ENCODE peak calls at places on chromosomes 3 and 15, in ten cellular contexts. A is MM.1S; D is SW480; Y is right atrium auricular region; L is activated CD8-positive, alpha-beta T cell treated with anti-CD3 and anti-CD28 coated beads, Interleukin-2, amount 10 ng/mL, durations not matched to agents 7 days and 5 days; W is activated T-cell treated with anti-CD3 and anti-CD28 coated beads, Interleukin-2, amount 50 U/mL, for 72 hours; T is progenitor cell of endocrine pancreas; B is left ventricle myocardium inferior; G is posterior cingulate gyrus; Q is activated naive CD4-positive, alpha-beta T cell. F is an unnamed sample.

GRCh38 chr15:80070840-80071239 is 11.4 kb downstream of the ZFAND6 start:
- DNase-seq in A (no peak), D (no peak), Y (no peak), L (no peak), W (no peak), T (no peak), B (no peak), G (no peak), Q (no peak), F (no peak)

GRCh38 chr3:72068621-72069020 is 283.7 kb upstream of the PROK2 start:
- DNase-seq in A (no peak), D (no peak), Y (no peak), L (no peak), W (no peak), T (no peak), B (no peak), G (no peak), Q (no peak), F (no peak)

GRCh38 chr15:82128401-82129143 is 82.8 kb upstream of the MEX3B start:
- DNase-seq in A (no peak), D (no peak), Y (no peak), L (no peak), W (no peak), T (no peak), B (no peak), G (no peak), Q (no peak), F (no peak)

GRCh38 chr15:56243774-56244236 is at the start of gene RFX7:
- DNase-seq in A (peak; percentile 86), D (peak; percentile 54), Y (peak; percentile 62), L (peak; percentile 75), W (peak; percentile 89), T (peak; percentile 84), B (peak; percentile 77), G (peak; percentile 81), Q (peak; percentile 71), F (peak; percentile 78)

GRCh38 chr3:108132727-108133373 is 42.0 kb upstream of the CD47 start:
- DNase-seq in A (no peak), D (no peak), Y (no peak), L (no peak), W (no peak), T (no peak), B (no peak), G (no peak), Q (no peak), F (no peak)

GRCh38 chr3:188061133-188061532 is 92.8 kb upstream of the LPP start:
- DNase-seq in A (peak; percentile 28), D (peak; percentile 70), Y (no peak), L (peak; percentile 79), W (peak; percentile 64), T (no peak), B (no peak), G (no peak), Q (no peak), F (peak; percentile 42)

GRCh38 chr3:42114130-42114529 is 23.0 kb downstream of the TRAK1 start:
- DNase-seq in A (no peak), D (no peak), Y (no peak), L (no peak), W (no peak), T (no peak), B (no peak), G (no peak), Q (no peak), F (no peak)

GRCh38 chr3:137761099-137761562 is 3.0 kb upstream of the SOX14 start:
- DNase-seq in A (no peak), D (no peak), Y (no peak), L (no peak), W (no peak), T (no peak), B (no peak), G (no peak), Q (no peak), F (no peak)

GRCh38 chr15:82040862-82041261 is 5.0 kb downstream of the MEX3B start:
- DNase-seq in A (peak; percentile 69), D (peak; percentile 70), Y (no peak), L (no peak), W (no peak), T (no peak), B (no peak), G (no peak), Q (no peak), F (no peak)

GRCh38 chr3:127542441-127542952 is 48.0 kb downstream of the TPRA1 start:
- DNase-seq in A (no peak), D (peak; percentile 15), Y (no peak), L (no peak), W (no peak), T (no peak), B (no peak), G (no peak), Q (no peak), F (no peak)

GRCh38 chr3:122926322-122926721 is 101.2 kb downstream of the SEMA5B start:
- DNase-seq in A (no peak), D (no peak), Y (no peak), L (no peak), W (no peak), T (no peak), B (no peak), G (no peak), Q (no peak), F (no peak)

GRCh38 chr3:64358176-64358575 is 132.9 kb upstream of the PRICKLE2 start:
- DNase-seq in A (no peak), D (no peak), Y (no peak), L (no peak), W (no peak), T (no peak), B (no peak), G (no peak), Q (no peak), F (no peak)

GRCh38 chr3:120450261-120450913 is 405 bp downstream of the FSTL1 start:
- DNase-seq in A (no peak), D (peak; percentile 4), Y (no peak), L (peak; percentile 20), W (peak; percentile 5), T (no peak), B (peak; percentile 41), G (peak; percentile 19), Q (no peak), F (no peak)

GRCh38 chr3:129623447-129624118 is 17.1 kb upstream of the PLXND1 start:
- DNase-seq in A (no peak), D (no peak), Y (no peak), L (no peak), W (no peak), T (no peak), B (peak; percentile 79), G (no peak), Q (no peak), F (no peak)

GRCh38 chr3:192915306-192915705 is 2.4 kb downstream of the MB21D2 start:
- DNase-seq in A (peak; percentile 41), D (peak; percentile 68), Y (no peak), L (no peak), W (no peak), T (no peak), B (no peak), G (peak; percentile 27), Q (no peak), F (no peak)

GRCh38 chr15:100922192-100923040 is 3.3 kb downstream of the LRRK1 start:
- DNase-seq in A (peak; percentile 63), D (no peak), Y (no peak), L (no peak), W (no peak), T (no peak), B (no peak), G (no peak), Q (no peak), F (no peak)

GRCh38 chr15:56913241-56913640 is 5.2 kb upstream of the TCF12 start:
- DNase-seq in A (no peak), D (no peak), Y (no peak), L (no peak), W (no peak), T (no peak), B (no peak), G (no peak), Q (no peak), F (no peak)

GRCh38 chr15:100572362-100572983 is 29.5 kb downstream of the LINS1 start:
- DNase-seq in A (peak; percentile 14), D (peak; percentile 28), Y (no peak), L (no peak), W (no peak), T (no peak), B (no peak), G (no peak), Q (no peak), F (no peak)

GRCh38 chr15:29097971-29098370 is 171.7 kb downstream of the NSMCE3 start:
- DNase-seq in A (no peak), D (no peak), Y (no peak), L (no peak), W (no peak), T (no peak), B (no peak), G (no peak), Q (no peak), F (no peak)

GRCh38 chr3:52502001-52502400 is 6.9 kb downstream of the STAB1 start:
- DNase-seq in A (no peak), D (no peak), Y (no peak), L (no peak), W (no peak), T (no peak), B (no peak), G (no peak), Q (no peak), F (no peak)

GRCh38 chr3:171157286-171157685 is 130.8 kb upstream of the SLC2A2 start:
- DNase-seq in A (no peak), D (peak; percentile 73), Y (no peak), L (no peak), W (no peak), T (peak; percentile 17), B (peak; percentile 31), G (peak; percentile 74), Q (no peak), F (no peak)

GRCh38 chr3:13268120-13268519 is 152.0 kb downstream of the NUP210 start:
- DNase-seq in A (no peak), D (no peak), Y (no peak), L (no peak), W (no peak), T (no peak), B (no peak), G (no peak), Q (no peak), F (no peak)

GRCh38 chr15:77630956-77631789 is 1.5 kb downstream of the LINGO1 start:
- DNase-seq in A (no peak), D (no peak), Y (no peak), L (no peak), W (no peak), T (no peak), B (no peak), G (peak; percentile 80), Q (no peak), F (no peak)

GRCh38 chr3:115228266-115228665 is 81.2 kb upstream of the ZBTB20 start:
- DNase-seq in A (no peak), D (no peak), Y (no peak), L (no peak), W (no peak), T (no peak), B (no peak), G (no peak), Q (no peak), F (no peak)

GRCh38 chr3:168398371-168399030 is 302.8 kb upstream of the GOLIM4 start:
- DNase-seq in A (no peak), D (no peak), Y (no peak), L (no peak), W (no peak), T (no peak), B (no peak), G (no peak), Q (no peak), F (no peak)

GRCh38 chr15:71679223-71680078 is 130.9 kb upstream of the NR2E3 start:
- DNase-seq in A (no peak), D (no peak), Y (no peak), L (no peak), W (no peak), T (no peak), B (no peak), G (no peak), Q (no peak), F (no peak)

GRCh38 chr3:127483902-127484591 is 106.5 kb downstream of the TPRA1 start:
- DNase-seq in A (peak; percentile 6), D (no peak), Y (no peak), L (peak; percentile 76), W (peak; percentile 86), T (peak; percentile 7), B (no peak), G (no peak), Q (no peak), F (peak; percentile 52)

GRCh38 chr15:64842986-64843561 is 1.4 kb downstream of the PLEKHO2 start:
- DNase-seq in A (no peak), D (no peak), Y (peak; percentile 86), L (no peak), W (no peak), T (no peak), B (peak; percentile 69), G (no peak), Q (no peak), F (no peak)

F was measured in DND-41.